ENCODE peak calls at places on chromosome 20, in nine cellular contexts. G is psoas muscle, N is upper lobe of left lung, V is adrenal gland, S is kidney epithelial cell, H is fibroblast of pulmonary artery, L is nephron progenitor cell, P is WTC11, B is upper lobe of right lung. C is an unnamed sample.

GRCh38 chr20:24566656-24567055 is 97.2 kb downstream of the SYNDIG1 start:
- DNase-seq in G (no peak), N (no peak), V (no peak), S (no peak), H (no peak), L (no peak), P (no peak), B (no peak), C (no peak)

GRCh38 chr20:42483694-42484303 is 705.9 kb downstream of the PTPRT start:
- DNase-seq in G (no peak), N (peak), V (no peak), S (no peak), H (no peak), L (peak), P (peak), B (no peak), C (no peak)

GRCh38 chr20:47453167-47453782 is 48.4 kb upstream of the NCOA3 start:
- DNase-seq in G (no peak), N (no peak), V (no peak), S (no peak), H (peak), L (no peak), P (no peak), B (no peak), C (no peak)

GRCh38 chr20:47244451-47244850 is 112.0 kb downstream of the ZMYND8 start:
- DNase-seq in G (no peak), N (no peak), V (no peak), S (no peak), H (no peak), L (no peak), P (no peak), B (no peak), C (no peak)

GRCh38 chr20:41927655-41928054 is 309.5 kb upstream of the CHD6 start:
- DNase-seq in G (no peak), N (no peak), V (no peak), S (no peak), H (no peak), L (no peak), P (no peak), B (no peak), C (no peak)

GRCh38 chr20:45576995-45577394 is 2.1 kb downstream of the WFDC8 start:
- DNase-seq in G (no peak), N (no peak), V (no peak), S (no peak), H (no peak), L (no peak), P (no peak), B (no peak), C (no peak)

GRCh38 chr20:47318596-47319516 is 37.6 kb downstream of the ZMYND8 start:
- DNase-seq in G (peak), N (peak), V (peak), S (no peak), H (peak), L (peak), P (peak), B (peak), C (no peak)

GRCh38 chr20:20440473-20440872 is 72.6 kb downstream of the INSM1 start:
- DNase-seq in G (no peak), N (no peak), V (no peak), S (no peak), H (no peak), L (no peak), P (no peak), B (no peak), C (no peak)

GRCh38 chr20:24654425-24654824 is 185.0 kb downstream of the SYNDIG1 start:
- DNase-seq in G (no peak), N (no peak), V (no peak), S (no peak), H (no peak), L (no peak), P (no peak), B (no peak), C (no peak)

GRCh38 chr20:55375920-55376319 is 629.4 kb downstream of the CBLN4 start:
- DNase-seq in G (no peak), N (no peak), V (no peak), S (no peak), H (no peak), L (no peak), P (no peak), B (no peak), C (no peak)

GRCh38 chr20:34713194-34713943 is 9.2 kb downstream of the TP53INP2 start:
- DNase-seq in G (no peak), N (no peak), V (peak), S (peak), H (peak), L (no peak), P (no peak), B (no peak), C (no peak)

GRCh38 chr20:63732118-63733095 is 4.1 kb upstream of the LIME1 start:
- DNase-seq in G (no peak), N (no peak), V (no peak), S (no peak), H (no peak), L (no peak), P (no peak), B (no peak), C (no peak)

GRCh38 chr20:18093388-18093787 is 35.7 kb upstream of the OVOL2 start:
- DNase-seq in G (no peak), N (no peak), V (no peak), S (no peak), H (no peak), L (no peak), P (no peak), B (no peak), C (no peak)

GRCh38 chr20:51731771-51732453 is 36.3 kb downstream of the ATP9A start:
- DNase-seq in G (no peak), N (no peak), V (no peak), S (no peak), H (peak), L (no peak), P (no peak), B (no peak), C (no peak)

GRCh38 chr20:12090920-12091319 is 173.2 kb downstream of the BTBD3 start:
- DNase-seq in G (no peak), N (no peak), V (no peak), S (no peak), H (peak), L (no peak), P (no peak), B (no peak), C (no peak)

GRCh38 chr20:7285918-7286556 is 518.6 kb downstream of the BMP2 start:
- DNase-seq in G (peak), N (peak), V (peak), S (peak), H (peak), L (peak), P (peak), B (peak), C (no peak)

GRCh38 chr20:38073307-38074010 is 39.9 kb downstream of the RPRD1B start:
- DNase-seq in G (no peak), N (peak), V (peak), S (no peak), H (peak), L (peak), P (no peak), B (no peak), C (no peak)

GRCh38 chr20:36004045-36004444 is 35.7 kb downstream of the CNBD2 start:
- DNase-seq in G (no peak), N (no peak), V (no peak), S (no peak), H (no peak), L (no peak), P (no peak), B (no peak), C (no peak)

GRCh38 chr20:9978395-9979004 is 56.3 kb upstream of the ANKEF1 start:
- DNase-seq in G (no peak), N (peak), V (peak), S (peak), H (peak), L (peak), P (no peak), B (no peak), C (no peak)

GRCh38 chr20:57270204-57270937 is 3.9 kb upstream of the BMP7 start:
- DNase-seq in G (no peak), N (no peak), V (no peak), S (no peak), H (no peak), L (no peak), P (no peak), B (no peak), C (no peak)
- TF ChIP-seq CTCF in G (no peak), N (no peak), V (no peak), S (no peak), H (no peak), L (no peak), P (no peak), B (no peak), C (no peak)

GRCh38 chr20:62548483-62548882 is 72.7 kb upstream of the GATA5 start:
- DNase-seq in G (no peak), N (no peak), V (no peak), S (no peak), H (no peak), L (peak), P (no peak), B (no peak), C (no peak)

GRCh38 chr20:62550087-62550565 is 74.3 kb upstream of the GATA5 start:
- DNase-seq in G (peak), N (no peak), V (no peak), S (no peak), H (no peak), L (peak), P (no peak), B (no peak), C (no peak)

GRCh38 chr20:62551408-62552323 is 75.9 kb upstream of the GATA5 start:
- DNase-seq in G (no peak), N (no peak), V (no peak), S (no peak), H (no peak), L (peak), P (peak), B (no peak), C (no peak)

GRCh38 chr20:62549029-62549428 is 73.2 kb upstream of the GATA5 start:
- DNase-seq in G (no peak), N (no peak), V (no peak), S (no peak), H (no peak), L (no peak), P (no peak), B (no peak), C (no peak)

GRCh38 chr20:62549499-62550086 is 73.8 kb upstream of the GATA5 start:
- DNase-seq in G (peak), N (no peak), V (no peak), S (no peak), H (no peak), L (no peak), P (peak), B (no peak), C (no peak)
- TF ChIP-seq CTCF in G (peak), N (no peak), V (no peak), S (no peak), H (no peak), L (no peak), P (no peak), B (no peak), C (no peak)

GRCh38 chr20:3621111-3621510 is 42.1 kb downstream of the GFRA4 start:
- DNase-seq in G (no peak), N (no peak), V (no peak), S (no peak), H (no peak), L (peak), P (peak), B (no peak), C (no peak)
- TF ChIP-seq CTCF in G (no peak), N (no peak), V (no peak), S (no peak), H (no peak), L (peak), P (no peak), B (no peak), C (no peak)

GRCh38 chr20:39295301-39295700 is 333.2 kb downstream of the DHX35 start:
- DNase-seq in G (no peak), N (no peak), V (no peak), S (no peak), H (no peak), L (no peak), P (no peak), B (no peak), C (no peak)

GRCh38 chr20:39299783-39300182 is 337.6 kb downstream of the DHX35 start:
- DNase-seq in G (no peak), N (no peak), V (no peak), S (no peak), H (no peak), L (no peak), P (no peak), B (no peak), C (no peak)

GRCh38 chr20:39302312-39302711 is 340.2 kb downstream of the DHX35 start:
- DNase-seq in G (no peak), N (no peak), V (no peak), S (no peak), H (no peak), L (no peak), P (no peak), B (no peak), C (no peak)

GRCh38 chr20:39298116-39298515 is 336.0 kb downstream of the DHX35 start:
- DNase-seq in G (no peak), N (no peak), V (no peak), S (no peak), H (no peak), L (no peak), P (no peak), B (no peak), C (no peak)

DNA sequence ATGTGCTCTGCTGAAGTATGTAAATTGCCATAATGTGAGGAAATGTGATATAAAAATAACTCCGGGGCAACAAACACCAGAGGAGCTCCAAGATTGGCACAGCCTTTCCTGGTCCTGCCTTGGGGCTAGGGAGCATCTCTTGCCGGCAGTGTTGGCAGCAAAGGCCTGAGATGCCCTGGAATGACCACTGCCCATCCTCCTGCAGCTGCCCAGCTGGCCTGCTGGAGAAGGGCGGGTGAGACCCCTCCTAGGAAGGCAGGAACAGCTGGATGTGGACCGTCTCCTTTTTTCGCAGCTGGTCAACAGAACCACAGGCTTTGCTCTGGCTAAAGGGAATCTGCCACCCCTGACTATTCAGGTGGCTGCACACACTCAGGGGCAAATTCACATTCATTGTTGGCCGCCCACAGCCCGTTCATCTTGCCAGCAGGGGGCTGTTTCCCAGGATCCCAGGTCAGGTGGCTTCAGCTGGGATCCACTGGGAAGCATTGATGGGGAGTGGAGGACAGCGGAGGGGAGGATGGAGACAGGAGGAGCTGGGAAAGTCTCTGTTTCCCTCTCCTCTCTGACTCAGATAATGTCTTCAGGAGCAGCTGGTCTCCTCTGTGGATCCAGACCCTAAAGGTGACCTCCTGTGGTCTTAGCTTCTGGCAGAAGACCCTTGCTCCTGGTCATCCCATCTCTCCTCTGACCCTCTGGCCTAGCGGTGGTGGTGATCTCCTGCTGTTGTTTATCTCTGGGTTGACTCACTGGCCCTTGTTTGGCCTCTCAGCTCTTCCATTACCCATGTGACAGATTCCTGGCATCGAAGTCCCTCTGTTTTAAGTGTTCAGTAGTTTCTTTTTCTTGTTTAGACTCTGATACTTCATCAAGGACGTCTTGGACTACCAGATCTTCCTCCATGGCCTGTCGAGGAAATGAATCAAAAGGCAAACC is 336.7 kb downstream of the DHX35 start:
- DNase-seq in G (no peak), N (no peak), V (peak), S (no peak), H (no peak), L (no peak), P (no peak), B (no peak), C (no peak)
- TF ChIP-seq CTCF in G (no peak), N (no peak), V (no peak), S (no peak), H (no peak), L (no peak), P (no peak), B (no peak), C (no peak)

GRCh38 chr20:22861990-22862389 is 173.1 kb upstream of the SSTR4 start:
- DNase-seq in G (peak), N (peak), V (peak), S (no peak), H (peak), L (no peak), P (no peak), B (no peak), C (no peak)
- TF ChIP-seq CTCF in G (no peak), N (no peak), V (no peak), S (no peak), H (no peak), L (no peak), P (no peak), B (no peak), C (no peak)

GRCh38 chr20:39110819-39111136 is 148.6 kb downstream of the DHX35 start:
- DNase-seq in G (no peak), N (no peak), V (no peak), S (no peak), H (no peak), L (no peak), P (no peak), B (no peak), C (no peak)

GRCh38 chr20:39109933-39110818 is 148.0 kb downstream of the DHX35 start:
- DNase-seq in G (no peak), N (no peak), V (no peak), S (no peak), H (no peak), L (no peak), P (peak), B (no peak), C (no peak)

GRCh38 chr20:39111359-39112195 is 149.4 kb downstream of the DHX35 start:
- DNase-seq in G (no peak), N (no peak), V (no peak), S (no peak), H (no peak), L (no peak), P (no peak), B (no peak), C (no peak)

GRCh38 chr20:39108746-39109145 is 146.6 kb downstream of the DHX35 start:
- DNase-seq in G (no peak), N (no peak), V (no peak), S (no peak), H (peak), L (no peak), P (no peak), B (no peak), C (no peak)

GRCh38 chr20:39112196-39112743 is 150.1 kb downstream of the DHX35 start:
- DNase-seq in G (no peak), N (peak), V (peak), S (no peak), H (peak), L (peak), P (peak), B (no peak), C (no peak)
- TF ChIP-seq CTCF in G (peak), N (peak), V (peak), S (peak), H (peak), L (peak), P (peak), B (peak), C (no peak)

GRCh38 chr20:32820698-32821378 is 1.1 kb downstream of the MAPRE1 start:
- DNase-seq in G (no peak), N (no peak), V (no peak), S (no peak), H (no peak), L (no peak), P (no peak), B (no peak), C (no peak)
- TF ChIP-seq CTCF in G (no peak), N (no peak), V (no peak), S (no peak), H (no peak), L (no peak), P (no peak), B (no peak), C (no peak)

DNA sequence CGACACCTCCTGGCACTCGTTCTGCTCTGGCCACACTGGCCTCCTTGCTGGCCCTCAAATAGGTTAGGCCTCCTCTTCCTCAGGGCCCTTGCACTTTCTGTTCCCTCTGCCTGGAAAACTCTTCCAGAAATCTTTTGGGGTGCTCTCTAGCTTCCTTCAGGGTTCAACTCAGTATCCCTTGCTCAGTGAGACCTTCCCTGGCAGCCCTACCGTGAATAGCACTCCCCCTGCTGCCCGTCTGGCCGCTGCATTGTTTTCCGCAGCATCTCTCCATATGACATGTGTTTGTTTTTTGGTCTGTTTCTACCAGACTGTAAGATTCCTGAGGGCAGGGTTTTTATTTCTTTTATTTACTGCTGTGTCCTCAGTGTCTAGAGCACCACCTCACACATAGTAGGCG is 6.7 kb downstream of the DDX27 start:
- DNase-seq in G (no peak), N (no peak), V (no peak), S (no peak), H (no peak), L (no peak), P (no peak), B (no peak), C (no peak)
- TF ChIP-seq CTCF in G (no peak), N (no peak), V (no peak), S (no peak), H (no peak), L (no peak), P (no peak), B (no peak), C (no peak)